ENCODE peak calls at places on chromosomes 7 and 10, in eight cellular contexts. Y, V, L, J, A, O, G and Z are unnamed samples.

GRCh38 chr7:78172138-78172887 is 373.7 kb downstream of the PHTF2 start:
- DNase-seq in Y (no peak), V (no peak), L (no peak), J (no peak), A (peak), O (peak), G (no peak), Z (no peak)

GRCh38 chr10:62779487-62780248 is 24.9 kb upstream of the ADO start:
- DNase-seq in Y (peak), V (no peak), L (no peak), J (peak), A (no peak), O (no peak), G (no peak), Z (no peak)

GRCh38 chr10:62047960-62048383 is 146.5 kb downstream of the ARID5B start:
- DNase-seq in Y (peak), V (no peak), L (no peak), J (peak), A (no peak), O (no peak), G (peak), Z (no peak)

GRCh38 chr7:152520861-152521302 is 85.1 kb upstream of the KMT2C start:
- DNase-seq in Y (no peak), V (no peak), L (no peak), J (no peak), A (no peak), O (no peak), G (no peak), Z (no peak)

GRCh38 chr7:152133804-152134203 is 108.3 kb downstream of the GALNT11 start:
- DNase-seq in Y (no peak), V (no peak), L (no peak), J (no peak), A (no peak), O (no peak), G (no peak), Z (no peak)

GRCh38 chr7:44128721-44129582 is 5.6 kb upstream of the POLD2 start:
- DNase-seq in Y (no peak), V (no peak), L (no peak), J (no peak), A (no peak), O (no peak), G (no peak), Z (no peak)

GRCh38 chr10:97788552-97789442 is 17.0 kb upstream of the SFRP5 start:
- DNase-seq in Y (no peak), V (peak), L (no peak), J (peak), A (peak), O (peak), G (no peak), Z (no peak)

GRCh38 chr10:69331161-69331560 is 52.9 kb downstream of the HK1 start:
- DNase-seq in Y (no peak), V (no peak), L (no peak), J (no peak), A (no peak), O (no peak), G (no peak), Z (no peak)

GRCh38 chr7:140653319-140654108 is 12.9 kb upstream of the DENND2A start:
- DNase-seq in Y (peak), V (peak), L (peak), J (peak), A (peak), O (peak), G (peak), Z (no peak)

GRCh38 chr10:12540341-12540781 is 191.0 kb downstream of the CAMK1D start:
- DNase-seq in Y (peak), V (no peak), L (no peak), J (no peak), A (peak), O (no peak), G (no peak), Z (no peak)

GRCh38 chr10:48632166-48632565 is 27.3 kb upstream of the ARHGAP22 start:
- DNase-seq in Y (peak), V (no peak), L (no peak), J (no peak), A (no peak), O (no peak), G (no peak), Z (no peak)

GRCh38 chr10:61397175-61397986 is 55.8 kb downstream of the TMEM26 start:
- DNase-seq in Y (peak), V (no peak), L (no peak), J (no peak), A (no peak), O (no peak), G (no peak), Z (no peak)

GRCh38 chr10:67697646-67698245 is 1.8 kb upstream of the CTNNA3 start:
- DNase-seq in Y (peak), V (no peak), L (peak), J (no peak), A (no peak), O (peak), G (no peak), Z (no peak)

GRCh38 chr7:143882020-143882610 is 19.9 kb downstream of the TCAF1 start:
- DNase-seq in Y (peak), V (no peak), L (no peak), J (peak), A (peak), O (peak), G (peak), Z (no peak)

GRCh38 chr10:11152801-11153200 is 135.1 kb downstream of the CELF2 start:
- DNase-seq in Y (no peak), V (no peak), L (no peak), J (no peak), A (no peak), O (no peak), G (no peak), Z (no peak)

GRCh38 chr10:30701471-30702173 is 72.1 kb upstream of the LYZL2 start:
- DNase-seq in Y (peak), V (no peak), L (no peak), J (peak), A (no peak), O (peak), G (no peak), Z (peak)

GRCh38 chr7:49479936-49480544 is 293.4 kb upstream of the VWC2 start:
- DNase-seq in Y (no peak), V (no peak), L (no peak), J (no peak), A (no peak), O (peak), G (no peak), Z (no peak)

GRCh38 chr10:15719062-15719898 is 442 bp downstream of the ITGA8 start:
- DNase-seq in Y (peak), V (no peak), L (no peak), J (peak), A (peak), O (peak), G (peak), Z (no peak)

GRCh38 chr7:50619684-50620083 is 54.5 kb upstream of the DDC start:
- DNase-seq in Y (no peak), V (no peak), L (no peak), J (no peak), A (no peak), O (no peak), G (no peak), Z (no peak)

GRCh38 chr7:138981332-138982203 is at the start of gene KIAA1549:
- DNase-seq in Y (peak), V (peak), L (peak), J (peak), A (peak), O (peak), G (peak), Z (no peak)

GRCh38 chr7:114574384-114574783 is 159.8 kb downstream of the FOXP2 start:
- DNase-seq in Y (peak), V (no peak), L (no peak), J (no peak), A (peak), O (peak), G (no peak), Z (peak)

GRCh38 chr7:113217314-113217713 is 99.0 kb upstream of the SMIM30 start:
- DNase-seq in Y (peak), V (no peak), L (no peak), J (no peak), A (no peak), O (peak), G (no peak), Z (no peak)

GRCh38 chr10:68542046-68542445 is 14.7 kb upstream of the SLC25A16 start:
- DNase-seq in Y (peak), V (no peak), L (no peak), J (no peak), A (no peak), O (no peak), G (no peak), Z (no peak)

GRCh38 chr7:108313086-108313485 is 143.2 kb downstream of the NRCAM start:
- DNase-seq in Y (peak), V (no peak), L (no peak), J (no peak), A (no peak), O (no peak), G (no peak), Z (no peak)

GRCh38 chr7:79376297-79377025 is 77.0 kb downstream of the MAGI2 start:
- DNase-seq in Y (no peak), V (no peak), L (no peak), J (no peak), A (no peak), O (no peak), G (no peak), Z (no peak)

GRCh38 chr7:101156866-101157589 is 2.8 kb downstream of the AP1S1 start:
- DNase-seq in Y (no peak), V (no peak), L (peak), J (peak), A (peak), O (peak), G (no peak), Z (no peak)

GRCh38 chr7:22361795-22362194 is 4.8 kb upstream of the RAPGEF5 start:
- DNase-seq in Y (peak), V (no peak), L (no peak), J (peak), A (no peak), O (no peak), G (no peak), Z (peak)

GRCh38 chr10:127313996-127314700 is 117.8 kb upstream of the INSYN2A start:
- DNase-seq in Y (no peak), V (no peak), L (no peak), J (no peak), A (no peak), O (no peak), G (no peak), Z (no peak)

DNA sequence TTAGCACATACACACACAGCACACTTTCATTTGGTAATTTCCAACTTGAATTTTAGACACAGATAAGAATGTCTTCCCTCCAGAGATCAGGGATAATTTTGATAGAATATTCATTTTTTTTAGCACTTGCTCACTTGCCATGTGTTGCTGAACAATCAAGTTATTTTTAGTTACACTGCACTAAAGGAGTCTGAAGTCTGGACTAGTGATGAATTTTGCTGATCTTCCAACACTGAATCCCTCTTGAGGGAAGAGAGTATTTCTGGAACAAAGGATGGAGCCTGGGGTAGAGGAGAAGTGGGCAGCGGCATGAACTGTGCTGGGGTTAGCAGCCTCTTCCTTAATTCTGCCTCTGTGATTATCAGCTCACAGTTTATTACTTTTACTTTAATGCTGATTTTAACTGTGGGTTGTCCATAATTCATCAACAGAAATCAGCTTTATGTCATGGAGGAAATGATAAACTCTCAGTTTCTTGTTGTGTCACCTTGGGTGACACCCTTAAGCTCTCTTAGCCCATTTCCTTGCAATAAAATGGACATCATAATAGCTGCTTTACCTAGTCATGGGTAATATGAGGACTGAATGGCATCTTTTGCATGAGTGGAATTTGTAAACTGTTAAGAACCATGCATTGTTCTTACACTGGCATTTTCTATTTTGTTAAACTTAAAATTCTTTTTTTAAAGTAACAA is 32.1 kb downstream of the SGPL1 start:
- DNase-seq in Y (peak), V (no peak), L (no peak), J (no peak), A (no peak), O (no peak), G (no peak), Z (no peak)
- H3K27ac ChIP-seq in Y (no peak), V (no peak), L (no peak), J (no peak), A (no peak), O (no peak), G (no peak), Z (no peak)

GRCh38 chr10:136465-136762 is 1.2 kb downstream of the ZMYND11 start:
- DNase-seq in Y (no peak), V (no peak), L (no peak), J (no peak), A (no peak), O (no peak), G (no peak), Z (no peak)
- H3K27ac ChIP-seq in Y (peak), V (peak), L (peak), J (peak), A (no peak), O (no peak), G (peak), Z (peak)

DNA sequence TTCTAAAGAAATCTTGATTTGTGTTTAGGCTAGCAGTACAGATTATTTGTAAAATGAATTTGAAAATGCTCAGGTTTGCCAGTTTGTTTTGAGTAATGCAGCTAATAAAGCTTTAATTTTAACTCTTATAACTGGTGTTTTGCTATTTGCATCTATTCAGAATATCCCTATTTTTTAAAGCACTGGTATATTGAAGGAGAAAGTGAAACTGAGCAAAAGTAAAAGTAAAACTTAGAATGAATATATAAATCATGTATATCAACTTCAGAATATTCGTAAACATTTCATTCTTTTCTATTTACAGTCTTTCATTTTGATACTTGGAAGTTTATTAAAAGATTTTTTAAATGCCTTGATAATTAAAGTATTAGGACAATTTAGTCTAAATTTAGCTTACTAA is 26.2 kb downstream of the TASOR2 start:
- DNase-seq in Y (peak), V (no peak), L (no peak), J (no peak), A (no peak), O (no peak), G (no peak), Z (no peak)
- H3K27ac ChIP-seq in Y (no peak), V (no peak), L (no peak), J (no peak), A (no peak), O (no peak), G (no peak), Z (no peak)

GRCh38 chr7:20354825-20355466 is 24.2 kb downstream of the ITGB8 start:
- DNase-seq in Y (no peak), V (no peak), L (no peak), J (no peak), A (no peak), O (no peak), G (no peak), Z (no peak)
- H3K27ac ChIP-seq in Y (no peak), V (no peak), L (peak), J (no peak), A (no peak), O (no peak), G (no peak), Z (peak)

DNA sequence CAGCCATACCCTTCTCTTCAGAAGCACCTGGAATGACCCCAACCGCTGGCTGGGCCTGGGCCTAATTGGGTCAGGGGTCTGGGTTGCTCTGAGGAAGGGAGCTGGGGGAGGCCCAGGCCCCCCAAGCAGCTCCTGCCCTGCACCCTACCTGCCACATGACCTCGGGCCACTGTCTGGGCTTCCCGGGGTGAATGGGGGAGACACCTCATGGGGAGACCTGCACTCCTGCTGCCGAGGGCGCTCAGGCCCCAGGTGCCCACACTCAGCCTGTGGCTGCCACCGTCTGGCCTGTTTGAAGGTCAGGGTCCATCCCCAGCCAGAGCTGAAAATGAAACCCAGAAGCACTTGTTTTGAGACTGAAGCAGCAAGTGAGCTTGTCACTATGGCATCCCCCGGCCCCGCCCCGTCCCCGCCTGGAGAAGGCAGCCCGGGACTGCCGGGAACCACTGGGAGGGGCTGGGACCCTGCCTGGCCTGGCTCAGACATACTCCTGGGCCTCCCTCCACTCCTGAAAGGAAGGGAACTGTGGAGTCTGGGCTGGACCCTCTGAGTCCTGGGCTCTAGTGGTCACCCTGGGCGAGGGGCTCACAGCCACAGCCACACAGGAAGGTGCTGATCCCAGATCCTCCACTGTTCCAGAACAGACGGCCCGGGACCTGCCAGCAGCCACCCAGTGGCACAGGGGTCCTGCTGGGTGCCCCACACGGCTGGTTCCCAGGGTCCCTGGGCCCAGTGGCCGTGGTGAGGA is 7.4 kb upstream of the MICALL2 start:
- DNase-seq in Y (peak), V (peak), L (peak), J (peak), A (peak), O (peak), G (peak), Z (no peak)
- H3K27ac ChIP-seq in Y (no peak), V (peak), L (peak), J (peak), A (peak), O (no peak), G (peak), Z (no peak)

GRCh38 chr7:102271158-102271798 is 15.4 kb upstream of the SH2B2 start:
- DNase-seq in Y (no peak), V (no peak), L (no peak), J (no peak), A (no peak), O (no peak), G (no peak), Z (no peak)
- H3K27ac ChIP-seq in Y (no peak), V (no peak), L (peak), J (no peak), A (no peak), O (no peak), G (no peak), Z (no peak)

DNA sequence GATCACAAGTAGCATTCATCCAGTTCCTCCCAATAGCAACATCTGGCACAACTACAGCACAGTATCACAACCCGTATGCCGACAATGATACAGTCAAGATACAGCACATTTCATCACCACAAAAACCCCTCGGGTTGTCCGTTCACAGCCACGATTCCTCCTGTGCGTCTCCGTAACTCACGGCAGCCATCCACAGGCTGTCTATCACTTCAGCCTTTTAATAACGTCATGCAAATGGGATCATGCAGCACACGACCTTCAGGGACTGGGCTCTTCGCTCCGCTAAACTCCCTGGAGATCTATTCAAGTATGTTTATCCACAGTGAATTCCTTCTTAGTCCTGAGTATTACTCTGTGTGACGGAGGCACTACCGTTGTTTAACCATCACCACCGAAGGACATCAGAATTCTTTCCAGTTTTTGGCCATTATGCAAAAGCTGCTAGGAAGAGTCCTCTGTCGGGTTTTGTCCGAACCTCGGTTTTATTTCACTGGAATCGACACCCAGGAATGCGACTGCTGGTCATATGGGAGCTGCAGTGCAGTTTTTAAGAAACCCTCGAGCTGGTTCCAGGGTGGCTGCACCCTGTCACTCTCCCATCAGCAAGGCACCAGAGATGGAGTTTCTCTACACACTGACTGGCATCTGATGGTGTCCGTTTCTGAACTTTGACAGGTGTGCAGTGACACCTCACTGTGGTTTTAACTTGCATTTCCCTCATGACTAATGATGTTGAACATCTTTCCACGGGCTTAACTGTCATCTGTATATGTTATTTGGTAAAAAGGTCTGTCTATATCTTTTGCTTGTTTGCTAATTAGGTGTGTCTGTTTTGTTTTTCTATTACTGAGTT is 193.6 kb downstream of the MAD1L1 start:
- DNase-seq in Y (no peak), V (peak), L (no peak), J (no peak), A (no peak), O (no peak), G (no peak), Z (no peak)
- H3K27ac ChIP-seq in Y (no peak), V (no peak), L (no peak), J (no peak), A (peak), O (no peak), G (no peak), Z (no peak)

GRCh38 chr10:73819025-73819424 is 7.6 kb upstream of the NDST2 start:
- DNase-seq in Y (no peak), V (no peak), L (no peak), J (no peak), A (no peak), O (peak), G (no peak), Z (no peak)
- H3K27ac ChIP-seq in Y (no peak), V (peak), L (peak), J (no peak), A (no peak), O (no peak), G (no peak), Z (no peak)